ENCODE peak calls at places on chromosome 16, in nine cellular contexts. One of them, this sample, is unnamed.

GRCh38 chr16:9481749-9482148 is 390.3 kb downstream of the HAPSTR1 start:
- DNase-seq in type B pancreatic cell: no peak
- DNase-seq in HCEC 1CT: no peak
- DNase-seq in stimulated activated CD8-positive, alpha-beta memory T cell treated with anti-CD3 and anti-CD28 coated beads, Interleukin-7, amount 100 ng/mL, for 1 hour: no peak
- DNase-seq in CD4-positive, CD25-positive, alpha-beta regulatory T cell: no peak
- DNase-seq in adipocyte: no peak
- DNase-seq in pancreas: no peak
- DNase-seq in AG10803: no peak
- DNase-seq in A172: no peak
- DNase-seq in this sample: no peak

GRCh38 chr16:85309656-85310587 is 197.7 kb upstream of the CIBAR2 start:
- DNase-seq in type B pancreatic cell: no peak
- DNase-seq in HCEC 1CT: no peak
- DNase-seq in stimulated activated CD8-positive, alpha-beta memory T cell treated with anti-CD3 and anti-CD28 coated beads, Interleukin-7, amount 100 ng/mL, for 1 hour: no peak
- DNase-seq in CD4-positive, CD25-positive, alpha-beta regulatory T cell: peak; percentile 79
- DNase-seq in adipocyte: no peak
- DNase-seq in pancreas: no peak
- DNase-seq in AG10803: no peak
- DNase-seq in A172: no peak
- DNase-seq in this sample: peak; percentile 86

GRCh38 chr16:13621639-13622038 is 298.3 kb upstream of the ERCC4 start:
- DNase-seq in type B pancreatic cell: no peak
- DNase-seq in HCEC 1CT: no peak
- DNase-seq in stimulated activated CD8-positive, alpha-beta memory T cell treated with anti-CD3 and anti-CD28 coated beads, Interleukin-7, amount 100 ng/mL, for 1 hour: no peak
- DNase-seq in CD4-positive, CD25-positive, alpha-beta regulatory T cell: no peak
- DNase-seq in adipocyte: no peak
- DNase-seq in pancreas: no peak
- DNase-seq in AG10803: no peak
- DNase-seq in A172: no peak
- DNase-seq in this sample: no peak

GRCh38 chr16:3023415-3023668 is 400 bp downstream of the HCFC1R1 start:
- DNase-seq in type B pancreatic cell: no peak
- DNase-seq in HCEC 1CT: peak; percentile 69
- DNase-seq in stimulated activated CD8-positive, alpha-beta memory T cell treated with anti-CD3 and anti-CD28 coated beads, Interleukin-7, amount 100 ng/mL, for 1 hour: no peak
- DNase-seq in CD4-positive, CD25-positive, alpha-beta regulatory T cell: no peak
- DNase-seq in adipocyte: peak; percentile 70
- DNase-seq in pancreas: no peak
- DNase-seq in AG10803: peak; percentile 77
- DNase-seq in A172: peak; percentile 96
- DNase-seq in this sample: no peak

GRCh38 chr16:76035689-76036088 is 241.5 kb upstream of the CNTNAP4 start:
- DNase-seq in type B pancreatic cell: no peak
- DNase-seq in HCEC 1CT: no peak
- DNase-seq in stimulated activated CD8-positive, alpha-beta memory T cell treated with anti-CD3 and anti-CD28 coated beads, Interleukin-7, amount 100 ng/mL, for 1 hour: no peak
- DNase-seq in CD4-positive, CD25-positive, alpha-beta regulatory T cell: no peak
- DNase-seq in adipocyte: no peak
- DNase-seq in pancreas: no peak
- DNase-seq in AG10803: no peak
- DNase-seq in A172: no peak
- DNase-seq in this sample: no peak

GRCh38 chr16:84552135-84552534 is 47.7 kb upstream of the MEAK7 start:
- DNase-seq in type B pancreatic cell: no peak
- DNase-seq in HCEC 1CT: no peak
- DNase-seq in stimulated activated CD8-positive, alpha-beta memory T cell treated with anti-CD3 and anti-CD28 coated beads, Interleukin-7, amount 100 ng/mL, for 1 hour: no peak
- DNase-seq in CD4-positive, CD25-positive, alpha-beta regulatory T cell: peak; percentile 51
- DNase-seq in adipocyte: no peak
- DNase-seq in pancreas: no peak
- DNase-seq in AG10803: no peak
- DNase-seq in A172: no peak
- DNase-seq in this sample: no peak

GRCh38 chr16:5537347-5537746 is 439.8 kb upstream of the EEF2KMT start:
- DNase-seq in type B pancreatic cell: no peak
- DNase-seq in HCEC 1CT: no peak
- DNase-seq in stimulated activated CD8-positive, alpha-beta memory T cell treated with anti-CD3 and anti-CD28 coated beads, Interleukin-7, amount 100 ng/mL, for 1 hour: no peak
- DNase-seq in CD4-positive, CD25-positive, alpha-beta regulatory T cell: no peak
- DNase-seq in adipocyte: no peak
- DNase-seq in pancreas: no peak
- DNase-seq in AG10803: no peak
- DNase-seq in A172: no peak
- DNase-seq in this sample: no peak

GRCh38 chr16:21656795-21657768 is 4.7 kb upstream of the IGSF6 start:
- DNase-seq in type B pancreatic cell: no peak
- DNase-seq in HCEC 1CT: peak; percentile 52
- DNase-seq in stimulated activated CD8-positive, alpha-beta memory T cell treated with anti-CD3 and anti-CD28 coated beads, Interleukin-7, amount 100 ng/mL, for 1 hour: no peak
- DNase-seq in CD4-positive, CD25-positive, alpha-beta regulatory T cell: peak; percentile 76
- DNase-seq in adipocyte: peak; percentile 84
- DNase-seq in pancreas: no peak
- DNase-seq in AG10803: peak; percentile 63
- DNase-seq in A172: peak; percentile 52
- DNase-seq in this sample: no peak

GRCh38 chr16:49268667-49269066 is 13.0 kb downstream of the CBLN1 start:
- DNase-seq in type B pancreatic cell: no peak
- DNase-seq in HCEC 1CT: no peak
- DNase-seq in stimulated activated CD8-positive, alpha-beta memory T cell treated with anti-CD3 and anti-CD28 coated beads, Interleukin-7, amount 100 ng/mL, for 1 hour: no peak
- DNase-seq in CD4-positive, CD25-positive, alpha-beta regulatory T cell: no peak
- DNase-seq in adipocyte: no peak
- DNase-seq in pancreas: no peak
- DNase-seq in AG10803: no peak
- DNase-seq in A172: no peak
- DNase-seq in this sample: no peak

GRCh38 chr16:29029168-29029994 is 44.5 kb downstream of the LAT start:
- DNase-seq in type B pancreatic cell: no peak
- DNase-seq in HCEC 1CT: peak; percentile 68
- DNase-seq in stimulated activated CD8-positive, alpha-beta memory T cell treated with anti-CD3 and anti-CD28 coated beads, Interleukin-7, amount 100 ng/mL, for 1 hour: peak; percentile 48
- DNase-seq in CD4-positive, CD25-positive, alpha-beta regulatory T cell: peak; percentile 66
- DNase-seq in adipocyte: peak; percentile 58
- DNase-seq in pancreas: no peak
- DNase-seq in AG10803: peak; percentile 82
- DNase-seq in A172: peak; percentile 97
- DNase-seq in this sample: peak; percentile 54

GRCh38 chr16:57549730-57550129 is 7.3 kb downstream of the ADGRG5 start:
- DNase-seq in type B pancreatic cell: no peak
- DNase-seq in HCEC 1CT: no peak
- DNase-seq in stimulated activated CD8-positive, alpha-beta memory T cell treated with anti-CD3 and anti-CD28 coated beads, Interleukin-7, amount 100 ng/mL, for 1 hour: no peak
- DNase-seq in CD4-positive, CD25-positive, alpha-beta regulatory T cell: no peak
- DNase-seq in adipocyte: no peak
- DNase-seq in pancreas: no peak
- DNase-seq in AG10803: no peak
- DNase-seq in A172: no peak
- DNase-seq in this sample: no peak

GRCh38 chr16:12289175-12290063 is 312.9 kb downstream of the SNX29 start:
- DNase-seq in type B pancreatic cell: no peak
- DNase-seq in HCEC 1CT: no peak
- DNase-seq in stimulated activated CD8-positive, alpha-beta memory T cell treated with anti-CD3 and anti-CD28 coated beads, Interleukin-7, amount 100 ng/mL, for 1 hour: no peak
- DNase-seq in CD4-positive, CD25-positive, alpha-beta regulatory T cell: no peak
- DNase-seq in adipocyte: no peak
- DNase-seq in pancreas: no peak
- DNase-seq in AG10803: no peak
- DNase-seq in A172: no peak
- DNase-seq in this sample: no peak

GRCh38 chr16:8589293-8590160 is 784 bp downstream of the TMEM114 start:
- DNase-seq in type B pancreatic cell: no peak
- DNase-seq in HCEC 1CT: no peak
- DNase-seq in stimulated activated CD8-positive, alpha-beta memory T cell treated with anti-CD3 and anti-CD28 coated beads, Interleukin-7, amount 100 ng/mL, for 1 hour: no peak
- DNase-seq in CD4-positive, CD25-positive, alpha-beta regulatory T cell: no peak
- DNase-seq in adipocyte: no peak
- DNase-seq in pancreas: peak; percentile 77
- DNase-seq in AG10803: no peak
- DNase-seq in A172: no peak
- DNase-seq in this sample: no peak

GRCh38 chr16:57341441-57342303 is 16.9 kb upstream of the CCL22 start:
- DNase-seq in type B pancreatic cell: no peak
- DNase-seq in HCEC 1CT: peak; percentile 85
- DNase-seq in stimulated activated CD8-positive, alpha-beta memory T cell treated with anti-CD3 and anti-CD28 coated beads, Interleukin-7, amount 100 ng/mL, for 1 hour: no peak
- DNase-seq in CD4-positive, CD25-positive, alpha-beta regulatory T cell: no peak
- DNase-seq in adipocyte: peak; percentile 91
- DNase-seq in pancreas: no peak
- DNase-seq in AG10803: peak; percentile 96
- DNase-seq in A172: peak; percentile 78
- DNase-seq in this sample: no peak

GRCh38 chr16:14302031-14302398 is 230.9 kb downstream of the MRTFB start:
- DNase-seq in type B pancreatic cell: no peak
- DNase-seq in HCEC 1CT: peak; percentile 68
- DNase-seq in stimulated activated CD8-positive, alpha-beta memory T cell treated with anti-CD3 and anti-CD28 coated beads, Interleukin-7, amount 100 ng/mL, for 1 hour: no peak
- DNase-seq in CD4-positive, CD25-positive, alpha-beta regulatory T cell: no peak
- DNase-seq in adipocyte: peak; percentile 91
- DNase-seq in pancreas: peak; percentile 86
- DNase-seq in AG10803: peak; percentile 79
- DNase-seq in A172: peak; percentile 44
- DNase-seq in this sample: no peak

GRCh38 chr16:57178793-57179212 is 7.0 kb downstream of the PSME3IP1 start:
- DNase-seq in type B pancreatic cell: no peak
- DNase-seq in HCEC 1CT: peak; percentile 46
- DNase-seq in stimulated activated CD8-positive, alpha-beta memory T cell treated with anti-CD3 and anti-CD28 coated beads, Interleukin-7, amount 100 ng/mL, for 1 hour: no peak
- DNase-seq in CD4-positive, CD25-positive, alpha-beta regulatory T cell: no peak
- DNase-seq in adipocyte: peak; percentile 57
- DNase-seq in pancreas: no peak
- DNase-seq in AG10803: no peak
- DNase-seq in A172: no peak
- DNase-seq in this sample: no peak

GRCh38 chr16:72856797-72857196 is 191.1 kb downstream of the ZFHX3 start:
- DNase-seq in type B pancreatic cell: no peak
- DNase-seq in HCEC 1CT: peak; percentile 14
- DNase-seq in stimulated activated CD8-positive, alpha-beta memory T cell treated with anti-CD3 and anti-CD28 coated beads, Interleukin-7, amount 100 ng/mL, for 1 hour: no peak
- DNase-seq in CD4-positive, CD25-positive, alpha-beta regulatory T cell: peak; percentile 13
- DNase-seq in adipocyte: no peak
- DNase-seq in pancreas: no peak
- DNase-seq in AG10803: no peak
- DNase-seq in A172: peak; percentile 19
- DNase-seq in this sample: no peak

GRCh38 chr16:82741073-82741615 is 114.4 kb downstream of the CDH13 start:
- DNase-seq in type B pancreatic cell: no peak
- DNase-seq in HCEC 1CT: peak; percentile 35
- DNase-seq in stimulated activated CD8-positive, alpha-beta memory T cell treated with anti-CD3 and anti-CD28 coated beads, Interleukin-7, amount 100 ng/mL, for 1 hour: no peak
- DNase-seq in CD4-positive, CD25-positive, alpha-beta regulatory T cell: no peak
- DNase-seq in adipocyte: no peak
- DNase-seq in pancreas: no peak
- DNase-seq in AG10803: no peak
- DNase-seq in A172: peak; percentile 67
- DNase-seq in this sample: no peak

GRCh38 chr16:61324044-61324443 is 712.2 kb downstream of the CDH8 start:
- DNase-seq in type B pancreatic cell: no peak
- DNase-seq in HCEC 1CT: no peak
- DNase-seq in stimulated activated CD8-positive, alpha-beta memory T cell treated with anti-CD3 and anti-CD28 coated beads, Interleukin-7, amount 100 ng/mL, for 1 hour: no peak
- DNase-seq in CD4-positive, CD25-positive, alpha-beta regulatory T cell: no peak
- DNase-seq in adipocyte: no peak
- DNase-seq in pancreas: no peak
- DNase-seq in AG10803: no peak
- DNase-seq in A172: no peak
- DNase-seq in this sample: no peak

GRCh38 chr16:3716831-3717234 is 491 bp downstream of the TRAP1 start:
- DNase-seq in type B pancreatic cell: no peak
- DNase-seq in HCEC 1CT: peak; percentile 25
- DNase-seq in stimulated activated CD8-positive, alpha-beta memory T cell treated with anti-CD3 and anti-CD28 coated beads, Interleukin-7, amount 100 ng/mL, for 1 hour: no peak
- DNase-seq in CD4-positive, CD25-positive, alpha-beta regulatory T cell: peak; percentile 53
- DNase-seq in adipocyte: peak; percentile 50
- DNase-seq in pancreas: peak; percentile 66
- DNase-seq in AG10803: no peak
- DNase-seq in A172: no peak
- DNase-seq in this sample: no peak

GRCh38 chr16:19228057-19228456 is 57.5 kb upstream of the CLEC19A start:
- DNase-seq in type B pancreatic cell: no peak
- DNase-seq in HCEC 1CT: no peak
- DNase-seq in stimulated activated CD8-positive, alpha-beta memory T cell treated with anti-CD3 and anti-CD28 coated beads, Interleukin-7, amount 100 ng/mL, for 1 hour: no peak
- DNase-seq in CD4-positive, CD25-positive, alpha-beta regulatory T cell: no peak
- DNase-seq in adipocyte: no peak
- DNase-seq in pancreas: no peak
- DNase-seq in AG10803: no peak
- DNase-seq in A172: peak; percentile 62
- DNase-seq in this sample: no peak

GRCh38 chr16:61500851-61501250 is 535.4 kb downstream of the CDH8 start:
- DNase-seq in type B pancreatic cell: no peak
- DNase-seq in HCEC 1CT: no peak
- DNase-seq in stimulated activated CD8-positive, alpha-beta memory T cell treated with anti-CD3 and anti-CD28 coated beads, Interleukin-7, amount 100 ng/mL, for 1 hour: no peak
- DNase-seq in CD4-positive, CD25-positive, alpha-beta regulatory T cell: no peak
- DNase-seq in adipocyte: no peak
- DNase-seq in pancreas: no peak
- DNase-seq in AG10803: no peak
- DNase-seq in A172: peak; percentile 23
- DNase-seq in this sample: no peak

GRCh38 chr16:81329947-81330346 is 15.2 kb downstream of the GAN start:
- DNase-seq in type B pancreatic cell: no peak
- DNase-seq in HCEC 1CT: no peak
- DNase-seq in stimulated activated CD8-positive, alpha-beta memory T cell treated with anti-CD3 and anti-CD28 coated beads, Interleukin-7, amount 100 ng/mL, for 1 hour: no peak
- DNase-seq in CD4-positive, CD25-positive, alpha-beta regulatory T cell: no peak
- DNase-seq in adipocyte: no peak
- DNase-seq in pancreas: no peak
- DNase-seq in AG10803: no peak
- DNase-seq in A172: no peak
- DNase-seq in this sample: no peak

GRCh38 chr16:20221208-20221607 is 106.1 kb downstream of the GP2 start:
- DNase-seq in type B pancreatic cell: no peak
- DNase-seq in HCEC 1CT: no peak
- DNase-seq in stimulated activated CD8-positive, alpha-beta memory T cell treated with anti-CD3 and anti-CD28 coated beads, Interleukin-7, amount 100 ng/mL, for 1 hour: no peak
- DNase-seq in CD4-positive, CD25-positive, alpha-beta regulatory T cell: no peak
- DNase-seq in adipocyte: no peak
- DNase-seq in pancreas: no peak
- DNase-seq in AG10803: no peak
- DNase-seq in A172: no peak
- DNase-seq in this sample: no peak

GRCh38 chr16:50547340-50547865 is 793 bp upstream of the NKD1 start:
- DNase-seq in type B pancreatic cell: no peak
- DNase-seq in HCEC 1CT: no peak
- DNase-seq in stimulated activated CD8-positive, alpha-beta memory T cell treated with anti-CD3 and anti-CD28 coated beads, Interleukin-7, amount 100 ng/mL, for 1 hour: peak; percentile 62
- DNase-seq in CD4-positive, CD25-positive, alpha-beta regulatory T cell: peak; percentile 88
- DNase-seq in adipocyte: no peak
- DNase-seq in pancreas: peak; percentile 70
- DNase-seq in AG10803: no peak
- DNase-seq in A172: no peak
- DNase-seq in this sample: no peak

GRCh38 chr16:64455275-64455674 is 666.6 kb downstream of the CDH11 start:
- DNase-seq in type B pancreatic cell: no peak
- DNase-seq in HCEC 1CT: peak; percentile 44
- DNase-seq in stimulated activated CD8-positive, alpha-beta memory T cell treated with anti-CD3 and anti-CD28 coated beads, Interleukin-7, amount 100 ng/mL, for 1 hour: no peak
- DNase-seq in CD4-positive, CD25-positive, alpha-beta regulatory T cell: no peak
- DNase-seq in adipocyte: peak; percentile 58
- DNase-seq in pancreas: no peak
- DNase-seq in AG10803: peak; percentile 42
- DNase-seq in A172: peak; percentile 2
- DNase-seq in this sample: no peak